ENCODE peak calls at places on chromosomes 5 and 9, in four cellular contexts. Z is endothelial cell, D is GM23338, W is brain microvascular endothelial cell. K is an unnamed sample.

GRCh38 chr5:95973793-95974325 is 12.2 kb upstream of the ELL2 start:
- DNase-seq in W (peak), D (no peak), Z (no peak), K (no peak)

GRCh38 chr5:178304761-178305645 is 72.4 kb upstream of the PHYKPL start:
- DNase-seq in Z (no peak), W (no peak), D (no peak), K (no peak)

GRCh38 chr9:116901260-116901659 is 214.2 kb downstream of the TRIM32 start:
- DNase-seq in Z (no peak), W (no peak), D (no peak), K (no peak)

GRCh38 chr5:72366324-72366976 is 46.3 kb downstream of the PTCD2 start:
- DNase-seq in Z (peak), W (peak), D (peak), K (no peak)

GRCh38 chr9:107226431-107226830 is 56.6 kb upstream of the RAD23B start:
- DNase-seq in W (no peak), Z (no peak), D (no peak), K (no peak)

GRCh38 chr9:3894764-3895163 is 369.0 kb upstream of the RFX3 start:
- DNase-seq in W (peak), D (no peak), Z (no peak), K (no peak)

GRCh38 chr9:92974161-92974661 is 26.9 kb downstream of the FGD3 start:
- DNase-seq in W (no peak), Z (no peak), D (no peak), K (no peak)

GRCh38 chr9:124660341-124660801 is 110.7 kb downstream of the NR6A1 start:
- DNase-seq in D (peak), W (peak), Z (peak), K (no peak)

GRCh38 chr9:35574578-35575104 is 30.4 kb upstream of the TESK1 start:
- DNase-seq in W (no peak), D (no peak), Z (no peak), K (no peak)

GRCh38 chr9:126482361-126483044 is 131.2 kb upstream of the LMX1B start:
- DNase-seq in W (peak), D (peak), Z (peak), K (no peak)

GRCh38 chr9:98708933-98709911 is at the start of gene GABBR2:
- DNase-seq in W (no peak), D (peak), Z (peak), K (no peak)

GRCh38 chr9:98708103-98708932 is 417 bp downstream of the GABBR2 start:
- DNase-seq in D (peak), W (no peak), Z (no peak), K (no peak)

GRCh38 chr9:98706651-98707103 is 2.1 kb downstream of the GABBR2 start:
- DNase-seq in Z (no peak), W (peak), D (no peak), K (no peak)

GRCh38 chr9:98709968-98710965 is 1.5 kb upstream of the GABBR2 start:
- DNase-seq in W (peak), Z (peak), D (peak), K (no peak)

GRCh38 chr9:98707158-98708102 is 1.3 kb downstream of the GABBR2 start:
- DNase-seq in D (peak), W (peak), Z (peak), K (no peak)
- TF ChIP-seq CTCF in D (peak), W (peak), Z (peak), K (no peak)

GRCh38 chr5:142281966-142282365 is 42.9 kb downstream of the SPRY4 start:
- DNase-seq in D (no peak), W (no peak), Z (no peak), K (no peak)
- TF ChIP-seq CTCF in D (no peak), W (no peak), Z (no peak), K (no peak)

GRCh38 chr5:16437974-16438373 is 27.6 kb downstream of the ZNF622 start:
- DNase-seq in W (no peak), Z (no peak), D (peak), K (no peak)
- TF ChIP-seq CTCF in W (peak), Z (no peak), D (no peak), K (no peak)

DNA sequence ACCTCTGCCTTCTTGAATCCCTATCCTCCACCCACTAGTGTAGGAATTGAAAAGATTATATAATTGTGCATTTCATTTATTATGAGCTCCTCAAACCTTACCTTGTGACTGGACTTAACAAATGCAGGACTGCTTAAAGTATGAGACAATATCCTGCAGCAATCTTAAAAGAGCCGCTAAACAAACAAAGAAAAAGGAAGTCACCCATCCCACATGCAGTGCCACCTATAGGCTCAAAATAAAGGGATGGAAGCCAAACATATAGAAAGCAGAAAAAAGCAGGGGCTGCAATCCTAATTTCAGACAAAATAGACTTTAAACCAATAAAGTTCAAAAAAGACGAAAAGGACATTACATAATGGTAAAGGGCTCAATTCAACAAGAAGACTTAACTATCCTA is 8.7 kb downstream of the PCAT7 start:
- DNase-seq in Z (no peak), W (no peak), D (no peak), K (no peak)
- TF ChIP-seq CTCF in Z (no peak), W (peak), D (peak), K (no peak)

GRCh38 chr5:177024559-177024958 is 2.1 kb downstream of the ZNF346 start:
- DNase-seq in W (no peak), D (no peak), Z (no peak), K (no peak)

GRCh38 chr5:177025139-177025538 is 2.6 kb downstream of the ZNF346 start:
- DNase-seq in D (no peak), Z (no peak), W (no peak), K (no peak)

GRCh38 chr5:177020033-177020432 is 2.5 kb upstream of the ZNF346 start:
- DNase-seq in Z (no peak), W (no peak), D (no peak), K (no peak)

GRCh38 chr5:177023247-177023703 is 779 bp downstream of the ZNF346 start:
- DNase-seq in Z (no peak), W (no peak), D (peak), K (peak)

GRCh38 chr5:177022386-177023246 is at the start of gene ZNF346:
- DNase-seq in Z (peak), W (peak), D (peak), K (peak)
- TF ChIP-seq CTCF in Z (peak), W (peak), D (peak), K (no peak)

DNA sequence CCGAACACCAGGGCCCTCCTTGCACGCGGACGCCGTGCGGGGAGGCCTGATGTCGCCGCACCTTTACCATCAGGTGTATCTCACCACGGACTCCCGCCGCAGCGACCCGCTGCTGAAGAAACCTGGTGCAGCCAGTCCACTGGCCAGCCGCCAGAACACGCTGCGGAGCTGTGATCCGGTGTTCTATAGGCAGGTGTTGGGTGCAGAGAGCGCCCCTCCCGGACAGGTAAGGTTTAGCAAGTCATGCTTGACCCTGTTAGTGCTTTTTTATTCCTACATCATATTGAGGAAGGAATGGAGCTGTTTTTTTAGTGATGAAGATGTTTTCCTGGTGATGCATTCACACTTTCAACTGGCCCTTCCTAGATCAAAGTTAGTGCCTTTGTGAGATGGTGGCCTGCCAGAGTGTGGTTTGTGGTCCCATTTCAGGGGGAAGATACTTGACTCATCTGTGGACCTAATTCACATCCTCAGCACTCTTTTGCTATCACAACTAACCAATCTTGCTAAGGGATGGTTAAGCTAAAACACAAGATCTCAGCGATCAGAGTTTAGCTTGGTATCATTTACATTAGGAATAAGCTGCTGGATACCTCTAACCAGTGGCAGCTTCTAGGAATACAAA is 2.7 kb downstream of the PCDHGC3 start:
- DNase-seq in W (no peak), Z (no peak), D (peak), K (no peak)
- TF ChIP-seq CTCF in W (peak), Z (peak), D (peak), K (no peak)

GRCh38 chr9:6052520-6052919 is 37.1 kb upstream of the RANBP6 start:
- DNase-seq in D (no peak), W (no peak), Z (no peak), K (no peak)

GRCh38 chr9:6049798-6050197 is 34.4 kb upstream of the RANBP6 start:
- DNase-seq in Z (no peak), D (peak), W (no peak), K (no peak)

GRCh38 chr9:6051511-6051950 is 36.1 kb upstream of the RANBP6 start:
- DNase-seq in Z (no peak), D (no peak), W (no peak), K (no peak)

GRCh38 chr9:6055213-6055612 is 39.8 kb upstream of the RANBP6 start:
- DNase-seq in Z (peak), W (peak), D (peak), K (no peak)

GRCh38 chr9:6054280-6055099 is 39.1 kb upstream of the RANBP6 start:
- DNase-seq in Z (peak), D (peak), W (peak), K (no peak)
- TF ChIP-seq CTCF in Z (peak), D (peak), W (peak), K (no peak)

GRCh38 chr9:22452415-22453010 is 5.9 kb downstream of the DMRTA1 start:
- DNase-seq in D (peak), Z (peak), W (peak), K (no peak)

GRCh38 chr9:22447607-22448305 is 1.1 kb downstream of the DMRTA1 start:
- DNase-seq in W (no peak), Z (no peak), D (peak), K (no peak)

GRCh38 chr9:22446589-22446949 is at the start of gene DMRTA1:
- DNase-seq in W (peak), D (peak), Z (peak), K (no peak)

GRCh38 chr9:22446950-22447606 is 454 bp downstream of the DMRTA1 start:
- DNase-seq in W (peak), Z (peak), D (peak), K (peak)
- TF ChIP-seq CTCF in W (peak), Z (no peak), D (no peak), K (no peak)

GRCh38 chr9:114213566-114213965 is 58.2 kb downstream of the COL27A1 start:
- DNase-seq in W (no peak), D (no peak), Z (no peak), K (no peak)

GRCh38 chr9:114216081-114216480 is 60.7 kb downstream of the COL27A1 start:
- DNase-seq in W (no peak), D (no peak), Z (no peak), K (no peak)

GRCh38 chr9:114214686-114215397 is 59.5 kb downstream of the COL27A1 start:
- DNase-seq in D (no peak), W (no peak), Z (no peak), K (no peak)

GRCh38 chr9:114212841-114213240 is 57.5 kb downstream of the COL27A1 start:
- DNase-seq in Z (no peak), D (no peak), W (no peak), K (no peak)

GRCh38 chr9:114214181-114214580 is 58.8 kb downstream of the COL27A1 start:
- DNase-seq in D (no peak), W (no peak), Z (no peak), K (no peak)
- TF ChIP-seq CTCF in D (no peak), W (no peak), Z (no peak), K (no peak)

DNA sequence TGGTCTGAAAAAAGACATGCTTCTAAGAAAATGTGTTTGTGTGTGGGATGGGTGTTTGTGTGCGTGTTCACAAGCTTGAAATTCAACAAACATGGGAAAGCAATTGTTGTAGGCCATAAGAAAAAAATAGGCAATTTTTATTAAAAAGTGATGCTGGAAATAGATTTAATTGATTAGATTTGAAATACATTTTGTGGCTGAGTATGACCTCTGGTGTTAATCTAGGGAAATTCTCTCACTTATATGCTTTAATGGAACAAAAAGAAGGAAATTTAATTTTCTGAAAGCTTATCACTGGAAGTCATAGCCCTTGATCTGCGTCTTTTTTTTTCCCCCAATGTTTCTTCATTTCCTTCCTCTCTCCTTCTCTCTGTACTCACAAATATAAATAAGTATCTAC is 3.5 kb upstream of the KCNN2 start:
- DNase-seq in Z (no peak), W (no peak), D (no peak), K (no peak)
- TF ChIP-seq CTCF in Z (no peak), W (no peak), D (peak), K (no peak)